ENCODE peak calls at places on chromosomes 7 and 10, in seven cellular contexts. B is GM12878, L is K562, G is SK-N-SH, A is GM12891, F is H1, N is HepG2. R is an unnamed sample.

GRCh38 chr10:86260564-86260963 is 106.0 kb downstream of the GRID1 start:
- DNase-seq in B (no peak), F (no peak), A (no peak), G (no peak), N (no peak), L (no peak), R (no peak)

GRCh38 chr10:126094537-126094936 is 198.2 kb downstream of the FANK1 start:
- DNase-seq in F (no peak), G (no peak), L (no peak), A (no peak), B (no peak), N (no peak), R (no peak)

GRCh38 chr10:120511165-120511564 is 54.1 kb downstream of the PLPP4 start:
- DNase-seq in L (no peak), A (no peak), B (no peak), F (no peak), N (no peak), G (no peak), R (no peak)

GRCh38 chr10:58477122-58477521 is 35.5 kb upstream of the BICC1 start:
- DNase-seq in N (no peak), L (no peak), B (no peak), G (no peak), F (no peak), A (no peak), R (no peak)

GRCh38 chr7:56083150-56083785 is 9.5 kb downstream of the PHKG1 start:
- DNase-seq in L (no peak), B (no peak), F (no peak), A (no peak), G (peak; percentile 92), N (no peak), R (no peak)

GRCh38 chr10:105062881-105063280 is 421.8 kb downstream of the SORCS3 start:
- DNase-seq in L (no peak), N (no peak), B (no peak), A (no peak), F (no peak), G (no peak), R (no peak)

GRCh38 chr10:55183993-55184392 is 383.0 kb upstream of the PCDH15 start:
- DNase-seq in B (no peak), F (no peak), N (no peak), L (no peak), A (no peak), G (no peak), R (no peak)

GRCh38 chr10:132276706-132277105 is 31.0 kb downstream of the STK32C start:
- DNase-seq in A (no peak), N (no peak), F (no peak), G (no peak), L (no peak), B (no peak), R (no peak)

GRCh38 chr10:14468022-14468421 is 137.3 kb upstream of the FRMD4A start:
- DNase-seq in N (no peak), A (no peak), G (no peak), L (no peak), B (no peak), F (no peak), R (no peak)

GRCh38 chr7:69732203-69732602 is 133.9 kb downstream of the AUTS2 start:
- DNase-seq in L (no peak), A (no peak), G (no peak), B (no peak), N (peak; percentile 1), F (no peak), R (no peak)

GRCh38 chr10:28365840-28366239 is 63.0 kb upstream of the MPP7 start:
- DNase-seq in A (no peak), N (peak; percentile 78), G (no peak), B (no peak), F (no peak), L (no peak), R (no peak)

GRCh38 chr7:138458576-138459234 is 1.4 kb upstream of the TRIM24 start:
- DNase-seq in F (peak; percentile 90), N (no peak), G (no peak), L (no peak), B (no peak), A (no peak), R (no peak)

GRCh38 chr7:151380199-151381082 is 29.4 kb downstream of the WDR86 start:
- DNase-seq in G (peak; percentile 50), A (peak; percentile 53), N (no peak), L (no peak), B (no peak), F (no peak), R (peak; percentile 51)

GRCh38 chr10:93435621-93436385 is 46.3 kb downstream of the MYOF start:
- DNase-seq in N (peak; percentile 35), F (no peak), A (no peak), B (no peak), L (no peak), G (no peak), R (no peak)

GRCh38 chr7:20441886-20442505 is 111.3 kb downstream of the ITGB8 start:
- DNase-seq in N (no peak), A (no peak), B (no peak), G (no peak), F (no peak), L (no peak), R (no peak)

GRCh38 chr10:59648711-59649201 is 60.9 kb downstream of the SLC16A9 start:
- DNase-seq in B (no peak), F (no peak), G (no peak), L (no peak), N (no peak), A (no peak), R (no peak)

GRCh38 chr7:119969054-119969453 is 303.9 kb upstream of the KCND2 start:
- DNase-seq in L (no peak), A (no peak), G (no peak), B (no peak), N (no peak), F (no peak), R (no peak)

GRCh38 chr10:126110434-126110833 is 214.1 kb downstream of the FANK1 start:
- DNase-seq in G (no peak), F (no peak), B (no peak), L (no peak), A (no peak), N (no peak), R (no peak)

GRCh38 chr10:100518761-100519241 is 860 bp downstream of the SEC31B start:
- DNase-seq in A (no peak), F (no peak), B (no peak), G (peak; percentile 71), N (peak; percentile 65), L (peak; percentile 63), R (no peak)

DNA sequence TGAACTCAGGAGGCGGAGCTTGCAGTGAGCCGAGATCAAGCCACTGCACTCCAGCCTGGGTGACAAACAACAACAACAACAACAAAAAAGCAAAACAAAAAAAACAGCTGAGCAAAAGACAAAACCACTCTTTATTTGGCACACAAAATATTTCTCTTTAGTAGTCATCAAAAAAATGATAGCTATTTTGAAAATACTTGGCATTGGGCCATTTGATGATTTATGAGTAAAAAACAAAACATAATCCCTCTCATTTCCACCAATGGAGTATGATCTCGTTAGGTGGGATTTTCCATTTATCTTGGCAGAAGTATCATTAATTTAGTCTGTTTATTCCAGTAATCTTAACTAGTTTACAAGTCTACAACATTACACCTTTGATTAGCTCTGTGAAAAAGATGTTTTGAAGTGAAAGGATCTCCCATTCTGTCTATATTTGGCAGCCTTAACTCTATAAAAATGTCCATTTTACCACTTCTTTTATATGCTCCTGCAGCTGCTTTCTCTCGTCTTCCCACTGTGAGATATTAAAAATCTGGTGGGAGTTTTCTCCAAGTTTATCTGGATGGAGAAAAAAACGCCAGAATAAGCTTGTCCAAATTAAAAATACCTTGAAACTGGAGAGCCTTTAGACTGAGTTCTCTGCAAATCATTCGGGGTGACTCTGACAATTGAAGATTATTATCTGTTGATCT is 58.8 kb upstream of the AGMO start:
- DNase-seq in A (no peak), G (no peak), F (no peak), B (no peak), L (no peak), N (no peak), R (no peak)
- TF ChIP-seq TAF1 in A (no peak), G (no peak), F (no peak), B (no peak), L (no peak), N (no peak), R (no peak)

DNA sequence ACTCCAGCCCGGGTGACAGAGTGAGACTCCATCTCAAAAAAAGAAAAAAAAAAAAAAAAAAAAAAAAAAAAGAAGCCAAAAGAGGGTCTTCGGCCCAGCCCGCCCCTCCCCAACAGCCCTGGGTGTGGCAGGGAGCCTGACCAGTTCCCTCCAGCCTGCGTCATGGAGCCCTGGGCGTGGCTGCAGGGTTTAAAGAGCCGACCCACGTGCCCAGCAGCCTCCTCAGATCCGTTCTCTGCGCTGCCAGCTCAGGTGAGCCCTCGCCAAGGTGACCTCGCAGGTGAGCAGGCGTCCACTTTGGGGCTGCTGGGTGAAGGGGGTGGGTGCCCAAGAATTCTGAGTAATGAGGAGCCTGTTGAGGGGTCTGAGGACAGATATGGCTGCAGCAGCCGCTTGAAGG is at the start of gene FXYD4:
- DNase-seq in G (no peak), N (no peak), A (no peak), B (no peak), L (no peak), F (no peak), R (no peak)
- TF ChIP-seq TAF1 in G (no peak), N (no peak), A (no peak), B (no peak), L (no peak), F (no peak), R (no peak)

GRCh38 chr7:66013938-66014337 is 31.9 kb upstream of the GUSB start:
- DNase-seq in N (peak; percentile 65), G (peak; percentile 49), F (peak; percentile 38), A (no peak), B (no peak), L (peak; percentile 71), R (no peak)

GRCh38 chr7:66015440-66016130 is 33.6 kb upstream of the GUSB start:
- DNase-seq in N (no peak), L (no peak), A (no peak), G (no peak), F (no peak), B (no peak), R (no peak)

GRCh38 chr7:66016131-66016461 is 34.1 kb upstream of the GUSB start:
- DNase-seq in B (no peak), L (peak; percentile 18), N (peak; percentile 54), A (no peak), G (peak; percentile 23), F (no peak), R (no peak)
- TF ChIP-seq TAF1 in B (no peak), L (no peak), N (no peak), A (no peak), G (no peak), F (no peak), R (no peak)

DNA sequence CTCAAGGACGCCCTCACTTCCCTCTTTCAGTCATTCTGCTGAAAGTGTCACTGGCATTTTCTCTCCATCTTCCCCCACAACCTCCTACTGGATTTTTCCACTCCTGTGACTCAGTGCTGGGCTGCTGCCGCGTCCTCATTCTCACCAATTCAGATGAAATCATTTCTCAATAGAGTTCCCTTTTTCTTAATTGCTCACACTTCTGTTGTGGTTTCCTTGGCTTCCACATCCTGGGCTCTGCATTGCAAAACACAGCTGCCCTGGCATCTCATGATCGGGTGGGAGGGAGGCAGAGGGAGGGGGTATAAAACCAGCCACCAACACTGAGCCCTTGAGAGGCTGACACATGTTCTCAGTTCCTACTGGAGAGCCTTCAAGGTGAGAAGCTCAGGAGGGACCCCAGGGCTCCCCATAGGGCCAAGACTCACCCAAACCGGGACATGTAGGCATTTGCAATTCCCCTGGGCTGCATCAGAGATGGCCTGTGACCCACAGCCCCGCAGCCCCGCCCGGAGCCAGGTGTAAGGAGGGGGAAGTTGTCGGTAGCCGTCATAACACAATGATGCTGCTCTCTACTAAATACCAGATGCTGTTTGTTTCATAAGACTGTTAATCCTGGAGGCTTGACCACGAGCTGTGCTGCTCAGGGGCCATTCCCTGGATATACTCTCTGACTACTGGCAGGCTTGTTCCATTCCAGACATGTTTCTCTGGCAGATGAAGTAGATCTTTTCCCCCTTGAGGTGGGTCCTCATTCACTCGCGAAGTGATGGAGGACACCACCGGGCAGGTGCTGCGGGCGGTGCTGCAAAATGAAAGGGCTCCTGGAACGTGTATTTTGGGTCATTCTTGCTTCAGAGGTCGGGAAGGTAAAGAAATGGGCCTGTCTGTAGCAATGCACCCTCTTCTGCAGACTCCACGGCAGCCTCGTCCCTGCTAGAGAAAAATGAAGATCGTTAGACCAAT is 61.3 kb downstream of the MKI67 start:
- DNase-seq in A (no peak), F (no peak), B (peak; percentile 80), N (no peak), L (no peak), G (no peak), R (no peak)
- TF ChIP-seq TAF1 in A (no peak), F (no peak), B (no peak), N (no peak), L (no peak), G (no peak), R (no peak)